ENCODE peak calls at places on chromosomes 7 and 10, in ten cellular contexts. L, J, I, W, V, H, Q, S, G and U are unnamed samples. For H3K27me3, the result is how much of the 10 kb centered on the place peaks cover.

GRCh38 chr7:130334274-130334673 is 10.3 kb upstream of the CPA5 start:
- DNase-seq in L (no peak), J (no peak), I (no peak), W (no peak), V (no peak), H (no peak), Q (no peak), S (no peak), G (no peak), U (no peak)

GRCh38 chr7:10974717-10975032 is 1.0 kb downstream of the PHF14 start:
- DNase-seq in L (no peak), J (no peak), I (no peak), W (no peak), V (no peak), H (no peak), Q (no peak), S (no peak), G (no peak), U (no peak)

GRCh38 chr10:7506571-7506970 is 95.7 kb upstream of the SFMBT2 start:
- DNase-seq in L (no peak), J (no peak), I (no peak), W (no peak), V (no peak), H (no peak), Q (no peak), S (no peak), G (no peak), U (no peak)

GRCh38 chr10:106338486-106338885 is 826.0 kb downstream of the SORCS1 start:
- DNase-seq in L (no peak), J (no peak), I (no peak), W (no peak), V (no peak), H (no peak), Q (peak), S (no peak), G (no peak), U (no peak)

GRCh38 chr7:134954197-134955082 is 31.9 kb upstream of the AGBL3 start:
- DNase-seq in L (no peak), J (peak), I (no peak), W (peak), V (no peak), H (no peak), Q (no peak), S (peak), G (peak), U (no peak)

GRCh38 chr10:62015994-62016393 is 114.5 kb downstream of the ARID5B start:
- DNase-seq in L (no peak), J (no peak), I (no peak), W (no peak), V (no peak), H (no peak), Q (no peak), S (peak), G (peak), U (no peak)

GRCh38 chr10:115866174-115866573 is 406.8 kb downstream of the GFRA1 start:
- DNase-seq in L (no peak), J (no peak), I (no peak), W (no peak), V (no peak), H (no peak), Q (no peak), S (no peak), G (no peak), U (no peak)

GRCh38 chr10:117001144-117001543 is 3.8 kb downstream of the SHTN1 start:
- DNase-seq in L (no peak), J (no peak), I (no peak), W (no peak), V (no peak), H (no peak), Q (no peak), S (no peak), G (no peak), U (no peak)

GRCh38 chr7:66205736-66206080 is 574 bp downstream of the TPST1 start:
- DNase-seq in L (no peak), J (no peak), I (no peak), W (no peak), V (no peak), H (no peak), Q (no peak), S (no peak), G (no peak), U (no peak)

GRCh38 chr10:104342941-104343411 is 4.7 kb upstream of the ITPRIP start:
- DNase-seq in L (no peak), J (no peak), I (no peak), W (no peak), V (no peak), H (no peak), Q (peak), S (no peak), G (peak), U (no peak)

GRCh38 chr10:19998482-19998881 is 182.2 kb downstream of the PLXDC2 start:
- DNase-seq in L (no peak), J (no peak), I (no peak), W (no peak), V (no peak), H (no peak), Q (no peak), S (no peak), G (no peak), U (no peak)

GRCh38 chr7:132817844-132818427 is 241.7 kb upstream of the PLXNA4 start:
- DNase-seq in L (no peak), J (no peak), I (no peak), W (no peak), V (no peak), H (no peak), Q (peak), S (no peak), G (no peak), U (no peak)

GRCh38 chr7:87375647-87376435 is 30.4 kb downstream of the CROT start:
- DNase-seq in L (no peak), J (no peak), I (no peak), W (no peak), V (no peak), H (no peak), Q (no peak), S (no peak), G (no peak), U (no peak)

GRCh38 chr10:35635576-35635975 is 6.5 kb downstream of the FZD8 start:
- DNase-seq in L (peak), J (peak), I (peak), W (peak), V (peak), H (no peak), Q (peak), S (peak), G (peak), U (no peak)

GRCh38 chr10:74923556-74923955 is 97.2 kb downstream of the KAT6B start:
- DNase-seq in L (no peak), J (no peak), I (no peak), W (no peak), V (no peak), H (no peak), Q (no peak), S (no peak), G (peak), U (no peak)

GRCh38 chr10:98361636-98362035 is 53.3 kb downstream of the PYROXD2 start:
- DNase-seq in L (no peak), J (no peak), I (no peak), W (no peak), V (no peak), H (no peak), Q (no peak), S (no peak), G (peak), U (no peak)

GRCh38 chr10:87656431-87657072 is 3.1 kb upstream of the PAPSS2 start:
- DNase-seq in L (no peak), J (no peak), I (no peak), W (no peak), V (no peak), H (no peak), Q (no peak), S (peak), G (peak), U (no peak)

GRCh38 chr7:11195502-11195901 is 221.8 kb downstream of the PHF14 start:
- DNase-seq in L (no peak), J (no peak), I (no peak), W (no peak), V (no peak), H (no peak), Q (no peak), S (no peak), G (no peak), U (no peak)

GRCh38 chr10:118045842-118046490 is 775 bp downstream of the RAB11FIP2 start:
- DNase-seq in L (peak), J (peak), I (peak), W (no peak), V (peak), H (peak), Q (peak), S (peak), G (peak), U (no peak)

GRCh38 chr10:44965651-44966097 is 6.1 kb downstream of the RASSF4 start:
- DNase-seq in L (peak), J (no peak), I (no peak), W (no peak), V (no peak), H (no peak), Q (no peak), S (no peak), G (peak), U (no peak)

GRCh38 chr10:132489704-132490534 is 47.7 kb upstream of the INPP5A start:
- DNase-seq in L (no peak), J (no peak), I (no peak), W (no peak), V (no peak), H (no peak), Q (no peak), S (no peak), G (no peak), U (no peak)

GRCh38 chr7:128381161-128381821 is 19.8 kb upstream of the PRRT4 start:
- DNase-seq in L (peak), J (no peak), I (no peak), W (peak), V (no peak), H (no peak), Q (no peak), S (no peak), G (peak), U (no peak)

GRCh38 chr10:110176122-110176521 is 31.3 kb upstream of the MXI1 start:
- DNase-seq in L (no peak), J (no peak), I (no peak), W (no peak), V (no peak), H (no peak), Q (no peak), S (no peak), G (no peak), U (no peak)

GRCh38 chr7:17773289-17773626 is 167.0 kb downstream of the SNX13 start:
- DNase-seq in L (peak), J (no peak), I (no peak), W (peak), V (no peak), H (no peak), Q (peak), S (peak), G (no peak), U (peak)

GRCh38 chr10:127694580-127695193 is 42.3 kb upstream of the FOXI2 start:
- DNase-seq in L (peak), J (no peak), I (no peak), W (no peak), V (no peak), H (no peak), Q (no peak), S (peak), G (peak), U (no peak)

GRCh38 chr10:117609095-117609821 is 66.7 kb downstream of the EMX2 start:
- DNase-seq in L (no peak), J (no peak), I (peak), W (peak), V (peak), H (peak), Q (peak), S (peak), G (no peak), U (peak)

GRCh38 chr10:44316922-44317215 is 68.0 kb downstream of the CXCL12 start:
- DNase-seq in L (no peak), J (no peak), I (no peak), W (no peak), V (no peak), H (no peak), Q (no peak), S (no peak), G (no peak), U (no peak)

GRCh38 chr10:6062101-6062771 is at the start of gene IL2RA:
- DNase-seq in L (no peak), J (no peak), I (no peak), W (no peak), V (no peak), H (peak), Q (no peak), S (no peak), G (no peak), U (no peak)

GRCh38 chr10:27482984-27483956 is 20.8 kb upstream of the RAB18 start:
- DNase-seq in L (no peak), J (no peak), I (no peak), W (no peak), V (no peak), H (no peak), Q (peak), S (peak), G (no peak), U (peak)

GRCh38 chr10:99784025-99784730 is 1.7 kb downstream of the ABCC2 start:
- DNase-seq in L (no peak), J (no peak), I (no peak), W (no peak), V (no peak), H (no peak), Q (peak), S (peak), G (no peak), U (no peak)

GRCh38 chr7:115822801-115823200 is 207.8 kb downstream of the TFEC start:
- DNase-seq in L (no peak), J (no peak), I (no peak), W (no peak), V (no peak), H (no peak), Q (no peak), S (no peak), G (no peak), U (no peak)

GRCh38 chr10:22365233-22365632 is 19.9 kb downstream of the SPAG6 start:
- DNase-seq in L (no peak), J (no peak), I (no peak), W (no peak), V (no peak), H (no peak), Q (no peak), S (no peak), G (no peak), U (no peak)

GRCh38 chr10:2081501-2081900 is 344.2 kb upstream of the ADARB2 start:
- DNase-seq in L (no peak), J (peak), I (no peak), W (no peak), V (no peak), H (no peak), Q (no peak), S (no peak), G (no peak), U (no peak)

GRCh38 chr10:65570143-65571010 is 1355.5 kb upstream of the LRRTM3 start:
- DNase-seq in L (peak), J (no peak), I (no peak), W (no peak), V (peak), H (peak), Q (peak), S (peak), G (peak), U (peak)

GRCh38 chr7:116490351-116490750 is 9.2 kb upstream of the CAV2 start:
- DNase-seq in L (no peak), J (no peak), I (no peak), W (no peak), V (no peak), H (no peak), Q (no peak), S (no peak), G (no peak), U (no peak)

GRCh38 chr10:35579726-35580420 is 25.3 kb upstream of the GJD4 start:
- DNase-seq in L (no peak), J (no peak), I (no peak), W (no peak), V (no peak), H (no peak), Q (no peak), S (no peak), G (no peak), U (no peak)

GRCh38 chr10:117339979-117340378 is 35.3 kb downstream of the PDZD8 start:
- DNase-seq in L (no peak), J (no peak), I (no peak), W (no peak), V (no peak), H (no peak), Q (no peak), S (no peak), G (no peak), U (no peak)

GRCh38 chr10:123044391-123044790 is 35.6 kb downstream of the ACADSB start:
- DNase-seq in L (no peak), J (no peak), I (no peak), W (no peak), V (no peak), H (no peak), Q (no peak), S (no peak), G (no peak), U (no peak)

GRCh38 chr10:116866987-116867595 is 17.8 kb downstream of the ENO4 start:
- DNase-seq in L (no peak), J (no peak), I (no peak), W (no peak), V (no peak), H (no peak), Q (peak), S (no peak), G (no peak), U (no peak)

GRCh38 chr10:74684462-74684861 is 141.9 kb upstream of the KAT6B start:
- DNase-seq in L (no peak), J (no peak), I (no peak), W (no peak), V (no peak), H (no peak), Q (no peak), S (no peak), G (no peak), U (no peak)

GRCh38 chr10:26216577-26216948 is at the start of gene GAD2:
- DNase-seq in L (no peak), J (no peak), I (no peak), W (no peak), V (no peak), H (no peak), Q (no peak), S (no peak), G (no peak), U (no peak)
- H3K4me3 ChIP-seq in L (no peak), J (no peak), I (no peak), W (no peak), V (no peak), H (peak), Q (peak), S (no peak), G (peak), U (no peak)

DNA sequence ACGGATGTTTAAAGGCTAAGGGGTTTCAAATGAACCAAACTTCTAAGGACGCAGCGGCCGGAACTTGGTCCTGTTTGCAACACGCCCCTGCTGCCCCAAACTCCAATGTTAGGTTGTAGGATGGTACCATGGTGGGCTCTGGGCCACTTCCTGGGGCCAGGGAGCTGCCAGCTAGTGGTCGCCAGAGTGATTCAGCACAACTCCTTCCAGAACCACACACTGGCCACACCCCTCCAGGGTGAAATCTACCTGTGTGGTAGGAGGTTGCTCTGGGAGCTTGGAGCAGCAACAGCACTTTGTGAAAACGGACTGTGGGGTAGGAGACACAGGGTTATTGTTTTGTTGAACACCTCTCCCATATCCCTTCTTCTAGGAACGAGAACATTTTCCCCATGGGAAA is 161.1 kb downstream of the FANK1 start:
- DNase-seq in L (no peak), J (no peak), I (no peak), W (no peak), V (no peak), H (no peak), Q (no peak), S (no peak), G (no peak), U (no peak)
- TF ChIP-seq CTCF in L (no peak), J (no peak), I (no peak), W (no peak), V (no peak), H (no peak), Q (no peak), S (no peak), G (no peak), U (no peak)

DNA sequence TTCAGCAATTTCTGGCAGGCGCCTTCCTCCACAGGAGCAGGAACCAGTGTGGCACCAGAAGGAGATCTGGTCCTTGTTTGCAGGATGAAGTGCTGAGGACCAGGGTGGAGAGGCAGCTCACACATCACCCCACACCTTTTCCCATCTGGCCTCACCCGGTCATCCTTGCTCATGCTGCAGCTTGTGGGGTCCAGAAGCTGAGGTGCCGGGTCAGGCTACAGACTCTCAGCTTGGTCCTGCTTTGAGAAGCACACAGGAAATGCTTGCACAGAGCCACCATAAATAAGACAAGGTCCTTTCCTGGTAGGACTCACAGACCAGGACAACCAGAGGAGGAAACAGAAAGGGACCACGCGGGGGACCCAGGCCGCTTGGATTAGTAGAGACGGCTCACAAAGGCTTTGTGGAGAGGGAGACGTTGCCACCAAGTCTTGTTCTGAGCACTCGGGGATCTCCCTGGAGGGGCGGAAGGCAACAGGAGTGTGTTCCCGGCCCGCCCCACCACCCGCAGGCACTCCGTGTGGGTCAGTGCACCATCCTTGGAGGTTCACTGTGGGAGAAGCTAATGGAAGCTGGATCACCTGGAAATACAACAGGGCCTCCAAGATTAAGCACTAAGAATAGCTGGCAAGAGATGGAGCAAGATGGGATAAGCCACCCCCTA is 29.6 kb upstream of the EN2 start:
- DNase-seq in L (no peak), J (no peak), I (no peak), W (no peak), V (no peak), H (no peak), Q (no peak), S (no peak), G (no peak), U (no peak)
- H3K27me3 ChIP-seq in L (under half), J (under half), I (under half), W (under half), V (under half), H (under half), Q (under half), S (half or more), G (half or more), U (under half)

GRCh38 chr7:100156331-100157068 is 2.0 kb downstream of the TRAPPC14 start:
- DNase-seq in L (no peak), J (no peak), I (no peak), W (no peak), V (no peak), H (no peak), Q (no peak), S (no peak), G (no peak), U (no peak)
- H3K4me3 ChIP-seq in L (peak), J (peak), I (peak), W (no peak), V (no peak), H (no peak), Q (peak), S (no peak), G (no peak), U (no peak)

DNA sequence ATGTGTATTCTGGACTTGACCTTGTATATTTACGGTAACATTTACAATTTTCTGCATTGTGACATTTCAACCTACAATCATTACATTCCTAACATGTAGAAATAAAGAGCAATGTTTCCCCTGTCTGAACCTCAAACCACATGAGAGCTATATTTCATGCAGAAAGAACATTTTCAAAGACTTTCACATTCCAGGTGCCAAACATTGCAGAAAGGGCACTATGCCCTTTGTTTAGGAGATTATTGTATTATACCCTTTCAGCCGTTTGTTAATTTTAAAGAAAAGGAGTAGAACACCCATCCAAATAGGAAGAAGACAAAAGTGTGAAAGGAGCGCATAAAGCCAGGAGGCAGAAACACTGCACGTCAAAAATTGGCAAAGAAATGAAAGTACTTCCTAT is 260.4 kb downstream of the RELN start:
- DNase-seq in L (no peak), J (no peak), I (no peak), W (no peak), V (no peak), H (no peak), Q (no peak), S (no peak), G (no peak), U (peak)
- TF ChIP-seq CTCF in L (no peak), J (no peak), I (no peak), W (no peak), V (no peak), H (no peak), Q (no peak), S (no peak), G (no peak), U (no peak)